ENCODE peak calls at places on chromosomes 13 and 19, in four cellular contexts. O, J, L and Y are unnamed samples.

GRCh38 chr13:113904411-113904810 is 40.5 kb upstream of the GAS6 start:
- DNase-seq in O (peak), J (peak), L (no peak), Y (peak)

GRCh38 chr19:5145521-5146511 is 176.9 kb downstream of the KDM4B start:
- DNase-seq in O (no peak), J (no peak), L (no peak), Y (no peak)

GRCh38 chr13:25844559-25845434 is 207.0 kb downstream of the SHISA2 start:
- DNase-seq in O (no peak), J (no peak), L (peak), Y (no peak)

GRCh38 chr19:16327911-16328823 is 3.5 kb downstream of the KLF2 start:
- DNase-seq in O (peak), J (peak), L (peak), Y (peak)

GRCh38 chr19:15702590-15702930 is 25.3 kb upstream of the OR10H2 start:
- DNase-seq in O (peak), J (peak), L (no peak), Y (peak)

GRCh38 chr19:48370955-48371354 is 6.8 kb downstream of the SYNGR4 start:
- DNase-seq in O (no peak), J (no peak), L (no peak), Y (no peak)

GRCh38 chr19:45424191-45425058 is 708 bp upstream of the ERCC1 start:
- DNase-seq in O (no peak), J (peak), L (peak), Y (peak)

GRCh38 chr19:48842744-48843162 is 6.5 kb upstream of the HSD17B14 start:
- DNase-seq in O (peak), J (peak), L (peak), Y (no peak)

GRCh38 chr19:1395194-1396018 is 5.9 kb downstream of the GAMT start:
- DNase-seq in O (no peak), J (no peak), L (no peak), Y (no peak)

GRCh38 chr19:17616961-17617806 is 61.7 kb downstream of the COLGALT1 start:
- DNase-seq in O (no peak), J (peak), L (no peak), Y (no peak)

GRCh38 chr19:42634409-42635232 is 39.9 kb upstream of the CEACAM8 start:
- DNase-seq in O (peak), J (peak), L (no peak), Y (peak)

GRCh38 chr13:94595006-94595942 is 678 bp downstream of the TGDS start:
- DNase-seq in O (peak), J (no peak), L (peak), Y (peak)

GRCh38 chr13:36431204-36432105 is 840 bp upstream of the CCNA1 start:
- DNase-seq in O (no peak), J (no peak), L (no peak), Y (peak)

GRCh38 chr19:36257512-36257876 is 42.6 kb downstream of the ZNF146 start:
- DNase-seq in O (no peak), J (no peak), L (no peak), Y (no peak)

GRCh38 chr19:33693678-33694077 is 71.9 kb downstream of the CHST8 start:
- DNase-seq in O (no peak), J (no peak), L (no peak), Y (no peak)

GRCh38 chr19:54473983-54474382 is 887 bp upstream of the CDC42EP5 start:
- DNase-seq in O (no peak), J (no peak), L (no peak), Y (no peak)

GRCh38 chr13:34161829-34162544 is 344.0 kb downstream of the RFC3 start:
- DNase-seq in O (no peak), J (peak), L (peak), Y (peak)

GRCh38 chr19:46015961-46016425 is 6.9 kb downstream of the PGLYRP1 start:
- DNase-seq in O (no peak), J (peak), L (no peak), Y (no peak)

GRCh38 chr13:29105779-29106178 is 285.6 kb downstream of the MTUS2 start:
- DNase-seq in O (no peak), J (peak), L (no peak), Y (no peak)

GRCh38 chr19:47284324-47284899 is 9.7 kb downstream of the INAFM1 start:
- DNase-seq in O (peak), J (peak), L (peak), Y (peak)

GRCh38 chr19:17706750-17707181 is 12.5 kb upstream of the MAP1S start:
- DNase-seq in O (no peak), J (peak), L (peak), Y (peak)

GRCh38 chr13:100689191-100689590 is 14.6 kb upstream of the TMTC4 start:
- DNase-seq in O (no peak), J (no peak), L (no peak), Y (no peak)

GRCh38 chr13:111599791-111600190 is 279.3 kb downstream of the TEX29 start:
- DNase-seq in O (no peak), J (no peak), L (no peak), Y (no peak)

GRCh38 chr13:111609631-111610030 is 289.2 kb downstream of the TEX29 start:
- DNase-seq in O (no peak), J (no peak), L (no peak), Y (no peak)

GRCh38 chr13:111598751-111599150 is 278.3 kb downstream of the TEX29 start:
- DNase-seq in O (no peak), J (no peak), L (no peak), Y (no peak)

GRCh38 chr13:111602874-111603273 is 282.4 kb downstream of the TEX29 start:
- DNase-seq in O (no peak), J (no peak), L (no peak), Y (no peak)

DNA sequence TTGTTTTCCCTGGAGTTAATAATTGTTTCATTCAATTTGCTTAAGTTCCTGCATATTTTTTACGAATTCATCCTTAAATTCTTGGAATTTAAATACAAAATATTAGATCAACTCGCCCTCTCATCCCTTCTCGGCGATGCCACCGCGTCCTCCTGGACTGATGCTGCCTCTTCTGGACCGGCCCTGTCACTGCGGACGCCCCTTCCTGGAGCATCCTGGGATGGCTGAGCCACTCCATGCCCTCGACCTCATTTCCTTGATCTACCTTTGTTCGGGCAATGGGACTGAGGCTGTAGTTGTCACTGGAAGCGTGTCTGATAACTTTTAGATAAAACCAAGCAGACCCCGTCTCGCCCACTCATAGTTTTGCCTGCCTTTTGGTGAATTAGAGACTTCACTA is 283.6 kb downstream of the TEX29 start:
- DNase-seq in O (no peak), J (no peak), L (no peak), Y (no peak)
- TF ChIP-seq CTCF in O (no peak), J (no peak), L (no peak), Y (no peak)

DNA sequence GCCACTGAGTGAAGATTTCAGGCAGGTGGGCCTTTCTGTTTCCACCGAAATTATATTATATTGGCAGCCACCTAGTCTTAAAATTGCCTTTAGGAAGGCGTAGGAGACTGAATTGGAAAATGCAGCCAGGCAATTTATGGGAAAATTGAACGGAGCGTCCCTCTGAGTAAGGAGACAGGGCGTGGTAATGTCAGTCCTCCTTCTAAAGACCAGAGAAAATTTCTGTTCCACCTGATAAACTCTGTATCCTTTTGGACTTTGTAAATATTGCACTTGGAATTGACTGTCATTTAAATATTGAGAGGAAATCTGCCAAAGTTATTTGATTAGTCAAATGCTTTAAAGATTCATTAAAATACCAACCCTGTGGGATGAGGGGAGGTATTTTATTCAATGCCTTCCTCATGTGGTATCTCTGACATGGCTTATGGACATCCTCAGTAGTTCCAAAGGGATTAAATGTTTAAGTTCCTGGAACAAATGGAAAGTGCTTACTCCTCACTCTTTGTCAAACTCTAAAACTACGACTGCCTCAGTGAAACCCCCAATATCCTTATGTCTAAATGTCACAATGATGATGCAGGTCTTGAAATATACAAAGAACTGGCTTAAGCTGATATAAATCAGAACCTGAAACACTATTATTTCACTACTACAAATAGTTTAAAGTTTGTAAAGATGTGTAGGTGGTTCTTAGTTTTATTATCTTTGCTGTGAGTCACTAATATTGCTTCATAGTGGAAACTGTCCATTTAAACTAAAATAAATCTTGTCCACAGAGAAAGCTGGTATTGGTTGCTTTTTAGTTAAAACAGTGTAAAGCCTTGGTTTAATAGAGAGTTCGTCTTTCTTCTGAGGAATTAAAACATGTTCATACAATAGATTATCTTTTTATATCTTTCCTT is 203.2 kb downstream of the FGF14 start:
- DNase-seq in O (no peak), J (no peak), L (peak), Y (peak)
- H3K4me3 ChIP-seq in O (no peak), J (no peak), L (no peak), Y (no peak)

DNA sequence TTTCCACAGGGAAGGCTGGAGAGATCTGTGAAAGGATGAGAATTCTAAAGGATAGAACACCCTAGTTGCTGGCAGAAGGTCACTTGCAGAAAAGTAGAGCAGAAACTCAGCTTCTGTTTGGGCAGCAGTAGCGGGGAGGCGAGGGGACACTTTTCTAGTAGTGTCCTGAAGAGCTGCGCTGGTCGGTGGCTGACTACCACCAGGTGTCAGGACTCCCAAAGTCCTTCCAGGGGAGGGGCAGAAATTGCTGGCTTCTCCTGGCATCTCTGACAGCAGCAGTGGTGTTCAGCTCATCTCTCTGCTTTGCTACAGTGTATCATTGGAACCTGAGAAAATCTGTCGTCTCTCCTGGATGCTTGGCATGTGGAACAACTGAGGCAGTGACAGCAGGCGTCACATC is 120.9 kb downstream of the ZDHHC20 start:
- DNase-seq in O (no peak), J (no peak), L (no peak), Y (no peak)
- TF ChIP-seq CTCF in O (no peak), J (no peak), L (no peak), Y (no peak)

GRCh38 chr19:7595466-7596133 is at the start of gene CAMSAP3:
- DNase-seq in O (peak), J (no peak), L (no peak), Y (peak)
- H3K4me3 ChIP-seq in O (peak), J (peak), L (peak), Y (no peak)

DNA sequence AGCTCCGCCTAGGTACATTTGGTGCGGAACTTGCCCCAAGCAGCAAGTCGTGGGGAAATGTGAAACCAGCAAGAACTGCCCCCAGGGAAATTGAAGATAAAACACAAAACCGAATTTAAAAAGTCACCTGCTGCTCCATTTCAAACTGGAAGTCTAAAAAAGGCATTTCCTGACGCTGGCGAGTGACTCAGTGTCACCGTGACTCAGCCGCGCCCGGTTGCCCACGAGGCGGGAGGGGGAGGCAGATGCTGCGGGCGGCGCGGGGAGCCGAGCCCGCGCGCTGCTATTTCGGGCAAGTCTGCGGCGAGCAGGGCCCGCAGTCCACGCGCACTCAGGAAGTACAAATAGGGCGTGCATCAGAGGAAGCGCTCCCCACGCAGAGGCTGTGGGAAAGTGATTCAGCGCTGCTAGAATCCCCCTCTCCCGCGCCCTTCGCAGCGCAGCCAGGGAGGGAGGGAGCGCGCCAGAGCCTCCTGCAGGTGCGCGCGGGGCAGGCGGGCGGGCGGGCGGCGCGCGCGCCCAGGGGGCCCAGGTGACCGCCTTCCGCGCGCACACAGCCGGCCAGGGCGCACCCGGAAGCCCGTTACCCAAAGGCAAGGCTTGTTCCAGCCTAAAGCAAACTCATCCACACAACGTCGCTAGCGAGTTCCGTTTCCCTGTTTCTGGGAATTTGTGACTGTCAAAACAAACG is 168.8 kb downstream of the COL4A1 start:
- DNase-seq in O (peak), J (peak), L (peak), Y (peak)
- TF ChIP-seq CTCF in O (no peak), J (no peak), L (no peak), Y (no peak)